ENCODE peak calls at places on chromosomes 7 and 10, in eight cellular contexts. A is kidney; C is cardiac muscle cell; D is Panc1; L is H9; K is CD8-positive, alpha-beta T cell; Q is PC-9; N is CD4-positive, alpha-beta T cell. H is an unnamed sample. For H3K9me3, the result is how much of the 10 kb centered on the place peaks cover.

GRCh38 chr10:132684164-132684891 is 101.6 kb downstream of the NKX6-2 start:
- DNase-seq in A (peak), C (no peak), D (peak), L (peak), K (peak), Q (peak), N (no peak), H (peak)

GRCh38 chr10:6052247-6053221 is 9.6 kb downstream of the IL2RA start:
- DNase-seq in A (no peak), C (no peak), D (no peak), L (no peak), K (peak), Q (peak), N (peak), H (no peak)

GRCh38 chr7:83941300-83941699 is 253.3 kb downstream of the SEMA3A start:
- DNase-seq in A (no peak), C (no peak), D (no peak), L (no peak), K (no peak), Q (no peak), N (no peak), H (no peak)

GRCh38 chr10:89531359-89531758 is 4.0 kb downstream of the SLC16A12 start:
- DNase-seq in A (no peak), C (no peak), D (no peak), L (no peak), K (no peak), Q (no peak), N (no peak), H (no peak)

GRCh38 chr10:93916257-93917063 is 22.7 kb downstream of the SLC35G1 start:
- DNase-seq in A (no peak), C (peak), D (no peak), L (no peak), K (no peak), Q (no peak), N (no peak), H (no peak)

GRCh38 chr10:115092555-115093285 is 445 bp upstream of the ATRNL1 start:
- DNase-seq in A (peak), C (peak), D (no peak), L (peak), K (no peak), Q (no peak), N (no peak), H (peak)

GRCh38 chr10:79188154-79188763 is 119.5 kb downstream of the ZMIZ1 start:
- DNase-seq in A (peak), C (no peak), D (no peak), L (no peak), K (no peak), Q (no peak), N (no peak), H (peak)

GRCh38 chr10:114538544-114538906 is 119.5 kb downstream of the ABLIM1 start:
- DNase-seq in A (no peak), C (no peak), D (no peak), L (peak), K (peak), Q (no peak), N (peak), H (no peak)

GRCh38 chr7:3134715-3135114 is 91.0 kb upstream of the CARD11 start:
- DNase-seq in A (no peak), C (no peak), D (no peak), L (no peak), K (no peak), Q (no peak), N (no peak), H (no peak)

GRCh38 chr10:16597656-16598055 is 76.0 kb upstream of the C1QL3 start:
- DNase-seq in A (no peak), C (peak), D (no peak), L (no peak), K (no peak), Q (no peak), N (no peak), H (no peak)

GRCh38 chr7:100894860-100895700 is 608 bp downstream of the ACHE start:
- DNase-seq in A (peak), C (no peak), D (no peak), L (peak), K (peak), Q (no peak), N (peak), H (peak)

GRCh38 chr10:92573091-92573797 is 649 bp downstream of the IDE start:
- DNase-seq in A (peak), C (peak), D (no peak), L (peak), K (peak), Q (no peak), N (peak), H (no peak)

GRCh38 chr10:113959383-113959760 is 84.3 kb upstream of the ADRB1 start:
- DNase-seq in A (no peak), C (no peak), D (no peak), L (no peak), K (no peak), Q (peak), N (no peak), H (no peak)

GRCh38 chr7:2281556-2281955 is 32.7 kb downstream of the SNX8 start:
- DNase-seq in A (peak), C (peak), D (no peak), L (no peak), K (no peak), Q (no peak), N (no peak), H (no peak)

GRCh38 chr7:122212754-122213153 is 68.7 kb upstream of the AASS start:
- DNase-seq in A (no peak), C (no peak), D (no peak), L (no peak), K (no peak), Q (no peak), N (no peak), H (no peak)

GRCh38 chr7:157900011-157900410 is 563.2 kb downstream of the DNAJB6 start:
- DNase-seq in A (no peak), C (no peak), D (no peak), L (no peak), K (no peak), Q (no peak), N (no peak), H (no peak)

GRCh38 chr7:157895520-157896375 is 558.9 kb downstream of the DNAJB6 start:
- DNase-seq in A (no peak), C (no peak), D (no peak), L (no peak), K (no peak), Q (no peak), N (no peak), H (no peak)

GRCh38 chr7:157897686-157898085 is 560.9 kb downstream of the DNAJB6 start:
- DNase-seq in A (no peak), C (no peak), D (no peak), L (no peak), K (no peak), Q (no peak), N (no peak), H (no peak)

GRCh38 chr7:157898802-157899201 is 562.0 kb downstream of the DNAJB6 start:
- DNase-seq in A (no peak), C (no peak), D (no peak), L (no peak), K (no peak), Q (no peak), N (no peak), H (no peak)

DNA sequence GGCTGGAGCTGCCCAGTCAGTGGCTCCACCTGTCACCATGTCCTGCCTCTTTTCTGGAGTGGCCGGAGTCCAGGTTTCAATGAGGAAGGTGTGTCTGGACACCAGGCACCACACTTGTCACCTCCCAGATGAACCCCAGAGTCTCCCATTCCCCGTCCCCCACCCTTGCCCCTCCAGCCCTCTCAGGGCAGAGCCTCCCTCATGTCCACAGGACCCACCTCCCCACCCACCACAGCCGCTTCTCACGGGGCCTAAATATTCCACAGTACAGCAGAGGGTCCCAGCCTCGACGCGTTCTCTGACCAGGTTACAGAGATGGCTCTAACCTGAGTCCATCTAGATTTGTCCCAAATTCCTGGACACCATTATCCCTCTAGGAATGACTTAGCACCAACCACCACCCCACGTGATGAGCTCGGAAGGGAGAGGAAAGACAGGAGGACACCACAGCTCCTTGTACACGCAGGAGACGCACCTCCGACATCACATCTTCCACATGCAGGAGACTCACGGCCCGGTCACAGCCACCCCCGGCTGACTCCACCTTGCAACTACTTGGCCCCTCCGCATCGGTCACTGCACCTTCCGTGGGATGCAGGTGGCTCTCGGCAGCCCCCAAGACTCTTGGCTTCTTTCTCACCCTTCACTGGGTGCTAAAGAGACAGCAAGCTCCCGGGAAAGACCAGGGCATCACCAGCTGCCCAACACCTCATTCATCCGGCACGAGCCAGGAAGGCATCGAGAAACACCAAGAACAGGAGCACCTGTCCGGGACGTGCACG is 560.2 kb downstream of the DNAJB6 start:
- DNase-seq in A (peak), C (no peak), D (no peak), L (no peak), K (no peak), Q (no peak), N (no peak), H (no peak)
- H3K9me3 ChIP-seq in A (under half), C (under half), D (under half), L (under half), K (under half), Q (under half), N (under half), H (under half)

GRCh38 chr7:152866125-152866524 is 106.6 kb downstream of the ACTR3B start:
- DNase-seq in A (no peak), C (no peak), D (no peak), L (no peak), K (no peak), Q (no peak), N (no peak), H (no peak)

GRCh38 chr7:152865461-152865860 is 105.9 kb downstream of the ACTR3B start:
- DNase-seq in A (peak), C (no peak), D (no peak), L (no peak), K (no peak), Q (no peak), N (no peak), H (no peak)

GRCh38 chr7:152868122-152869040 is 108.8 kb downstream of the ACTR3B start:
- DNase-seq in A (peak), C (no peak), D (no peak), L (no peak), K (no peak), Q (no peak), N (no peak), H (no peak)

GRCh38 chr7:152867482-152867833 is 107.9 kb downstream of the ACTR3B start:
- DNase-seq in A (no peak), C (no peak), D (no peak), L (no peak), K (no peak), Q (no peak), N (no peak), H (no peak)

DNA sequence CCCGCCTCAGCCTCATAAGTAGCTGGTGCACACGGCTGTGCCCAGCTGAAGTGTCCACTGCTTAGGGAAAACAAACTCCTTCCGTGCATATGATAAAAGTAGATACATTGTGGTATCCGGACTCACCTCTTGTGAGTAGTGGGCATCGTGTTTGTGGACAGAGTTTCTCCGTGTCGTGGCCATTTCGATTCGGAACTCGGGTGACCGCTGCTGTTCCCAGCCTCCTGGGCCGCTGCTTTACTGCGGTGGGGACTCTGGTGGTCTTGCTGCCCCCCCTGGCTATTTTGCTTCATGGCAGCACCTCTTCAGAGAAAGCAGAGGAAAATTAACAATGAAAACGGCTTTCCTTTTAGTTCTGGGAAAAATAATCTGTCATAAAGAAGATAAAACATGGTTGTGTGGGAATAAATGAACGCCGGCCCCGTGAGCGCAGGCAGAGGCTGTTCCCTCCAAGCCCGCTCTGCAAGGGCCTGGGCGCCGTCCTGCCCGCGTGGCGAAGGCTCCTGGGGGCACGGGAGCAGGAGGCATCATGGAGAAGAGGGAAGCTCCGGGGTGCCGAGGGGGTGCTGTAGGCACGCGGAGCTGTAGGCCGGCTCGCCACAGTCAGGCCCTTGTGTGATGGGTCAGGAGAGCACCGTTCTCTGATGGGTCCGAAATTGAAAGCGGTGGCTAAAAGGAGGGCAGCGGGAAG is 107.4 kb downstream of the ACTR3B start:
- DNase-seq in A (peak), C (no peak), D (no peak), L (no peak), K (no peak), Q (no peak), N (no peak), H (peak)
- H3K27ac ChIP-seq in A (no peak), C (no peak), D (no peak), L (no peak), K (no peak), Q (no peak), N (no peak), H (no peak)

DNA sequence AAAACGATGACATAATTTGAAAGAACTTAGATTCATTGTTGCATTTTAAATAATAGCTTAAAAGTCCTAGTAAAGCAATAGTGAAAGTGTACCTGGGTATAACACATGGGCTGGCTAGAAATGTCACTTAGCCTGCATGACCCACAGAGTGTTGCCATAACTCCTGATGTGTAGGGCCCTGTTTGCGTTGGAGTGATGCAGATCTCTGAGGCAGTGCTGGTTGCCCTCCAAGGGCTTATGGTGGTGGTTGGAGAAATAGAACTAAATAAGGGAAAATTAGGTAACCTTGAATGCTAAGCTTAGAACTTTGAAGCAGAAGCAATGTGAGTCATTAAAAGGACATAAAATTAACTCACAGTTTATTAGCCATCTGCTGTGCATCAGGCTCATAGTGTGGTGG is 105.7 kb downstream of the CCNY start:
- DNase-seq in A (no peak), C (no peak), D (no peak), L (no peak), K (no peak), Q (no peak), N (no peak), H (no peak)
- H3K9me3 ChIP-seq in A (under half), C (under half), D (under half), L (under half), K (under half), Q (under half), N (half or more), H (under half)

DNA sequence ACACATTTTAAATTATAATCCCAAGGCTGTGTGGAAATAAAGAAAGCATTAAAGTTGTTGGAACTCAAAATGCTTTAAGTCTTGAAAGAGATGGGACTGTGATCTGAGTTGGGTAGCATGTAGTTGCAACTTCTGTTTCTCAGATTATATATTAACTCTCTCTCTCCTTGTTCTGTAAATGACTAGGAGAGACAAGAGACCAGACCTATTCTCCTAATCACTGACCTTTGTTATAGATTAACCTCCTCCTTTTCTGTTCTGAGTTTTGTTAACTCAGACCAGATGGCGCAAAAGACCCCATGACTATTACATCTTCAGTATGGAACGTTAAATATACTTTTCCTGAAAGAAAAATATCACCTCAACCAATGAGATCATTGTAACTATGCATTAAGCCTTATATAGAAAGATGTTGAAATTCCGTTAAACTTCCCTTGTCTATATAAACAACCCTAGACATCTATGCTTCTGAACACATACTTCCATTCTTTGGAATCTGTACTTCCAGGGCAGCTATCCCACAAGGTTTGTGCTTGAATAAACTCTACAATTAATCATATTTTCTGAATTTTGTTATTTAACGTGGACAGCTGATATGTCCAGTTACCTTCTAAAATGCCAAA is 143.5 kb upstream of the TRIM24 start:
- DNase-seq in A (no peak), C (no peak), D (no peak), L (no peak), K (no peak), Q (no peak), N (no peak), H (no peak)
- H3K27ac ChIP-seq in A (peak), C (no peak), D (no peak), L (no peak), K (no peak), Q (no peak), N (no peak), H (no peak)